ENCODE peak calls at places on chromosomes 6 and 20, in four cellular contexts. Z is WTC11, P is K562, O is HepG2. H is an unnamed sample.

GRCh38 chr20:14845199-14846160 is 508.1 kb upstream of the FLRT3 start:
- DNase-seq in P (no peak), O (no peak), Z (no peak), H (no peak)

GRCh38 chr6:95923518-95923917 is 92.3 kb upstream of the FUT9 start:
- DNase-seq in O (peak), Z (peak), P (no peak), H (peak)

GRCh38 chr6:166707045-166707444 is 80.0 kb upstream of the RPS6KA2 start:
- DNase-seq in O (peak), Z (peak), P (peak), H (peak)

GRCh38 chr6:79463721-79464120 is 73.5 kb downstream of the LCA5 start:
- DNase-seq in Z (no peak), O (peak), P (no peak), H (no peak)

GRCh38 chr20:17843246-17844132 is 125.1 kb downstream of the SNX5 start:
- DNase-seq in Z (no peak), O (no peak), P (no peak), H (no peak)

GRCh38 chr20:31355981-31356380 is 12.4 kb upstream of the DEFB118 start:
- DNase-seq in P (no peak), O (no peak), Z (no peak), H (no peak)

GRCh38 chr20:309306-309840 is 12.0 kb downstream of the ZCCHC3 start:
- DNase-seq in O (no peak), Z (no peak), P (no peak), H (no peak)

GRCh38 chr6:47141963-47142362 is 99.8 kb upstream of the ADGRF1 start:
- DNase-seq in Z (no peak), O (no peak), P (no peak), H (no peak)

GRCh38 chr6:108982154-108983113 is 112.2 kb downstream of the SESN1 start:
- DNase-seq in P (no peak), O (no peak), Z (no peak), H (no peak)

GRCh38 chr6:159790149-159790946 is at the start of gene MRPL18:
- DNase-seq in O (peak), P (peak), Z (peak), H (peak)

DNA sequence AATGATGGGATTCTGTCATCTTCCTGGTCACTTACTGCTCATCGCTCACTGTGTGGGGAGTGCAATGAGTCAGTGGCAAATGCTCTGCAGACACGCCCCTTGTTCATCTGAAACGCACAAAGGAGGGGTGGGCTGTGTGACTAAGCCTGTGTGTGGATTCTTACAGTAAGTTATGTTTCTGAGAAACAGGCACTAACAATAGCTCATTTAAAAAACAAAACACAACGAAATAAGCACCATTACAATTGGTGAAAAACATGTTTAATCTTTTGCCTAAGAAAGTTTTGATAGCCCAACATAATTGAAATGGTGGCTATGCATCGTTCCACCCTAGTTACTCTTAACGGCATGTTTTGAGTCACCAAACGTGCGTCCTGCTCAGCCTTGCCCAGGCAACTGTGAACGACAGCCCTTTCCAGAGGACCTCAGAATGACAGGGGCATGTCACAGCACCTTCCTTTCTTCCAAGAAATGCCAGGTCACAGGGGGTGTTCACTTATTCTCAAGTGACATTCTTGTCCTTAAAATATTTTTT is 118.4 kb upstream of the SGK1 start:
- DNase-seq in P (peak), Z (no peak), O (peak), H (peak)
- TF ChIP-seq ELF4 in P (no peak), Z (no peak), O (no peak), H (no peak)

DNA sequence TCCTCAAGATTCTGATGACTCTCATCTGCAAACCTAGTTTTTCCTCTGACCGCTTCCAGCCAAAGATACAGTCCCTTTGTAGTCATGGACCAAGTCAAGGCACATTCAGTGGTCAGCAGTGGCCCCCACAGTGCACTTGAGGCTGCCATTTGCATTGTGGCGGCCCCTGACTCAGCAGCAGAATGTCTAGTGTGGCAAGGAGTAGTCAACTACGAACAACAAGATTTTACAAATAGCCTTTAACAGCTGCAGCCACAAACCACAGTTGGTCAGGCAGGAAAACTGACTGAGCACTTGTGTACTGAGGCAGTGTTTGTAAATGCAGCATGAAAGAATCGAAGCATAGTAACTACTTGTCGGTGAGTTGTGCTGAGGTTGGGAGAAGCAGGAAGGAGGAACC is 49.6 kb downstream of the SLC2A12 start:
- DNase-seq in Z (no peak), P (no peak), O (no peak), H (no peak)
- TF ChIP-seq ELF4 in Z (no peak), P (no peak), O (no peak), H (no peak)

GRCh38 chr6:4460595-4461475 is 315.4 kb upstream of the CDYL start:
- DNase-seq in P (peak), O (no peak), Z (no peak), H (no peak)
- TF ChIP-seq ELF4 in P (no peak), O (no peak), Z (no peak), H (no peak)

DNA sequence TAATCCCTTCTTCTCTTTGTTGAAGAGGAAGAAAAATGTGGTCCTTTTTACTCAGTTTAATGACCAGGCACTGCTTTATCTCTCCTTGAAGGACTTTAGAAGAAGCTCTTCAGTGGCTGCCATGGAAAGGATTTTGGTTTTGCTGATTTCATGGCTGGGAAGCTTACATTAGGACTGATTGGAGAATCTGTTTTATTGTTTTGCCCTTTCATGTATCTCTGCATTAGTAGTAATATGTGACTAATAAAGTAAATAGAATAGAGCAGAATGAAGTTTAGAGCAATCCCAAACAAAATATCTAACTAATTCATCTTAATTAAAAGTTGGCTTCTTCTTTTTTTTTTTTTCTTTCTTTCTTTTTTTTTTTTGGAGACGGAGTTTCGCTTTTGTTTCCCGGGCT is 502.9 kb downstream of the HAO1 start:
- DNase-seq in Z (no peak), O (no peak), P (no peak), H (no peak)
- TF ChIP-seq ELF4 in Z (no peak), O (no peak), P (no peak), H (no peak)

GRCh38 chr6:38499697-38500096 is 140.0 kb downstream of the BTBD9 start:
- DNase-seq in Z (no peak), P (no peak), O (no peak), H (no peak)

GRCh38 chr6:38502423-38502822 is 137.3 kb downstream of the BTBD9 start:
- DNase-seq in Z (no peak), P (no peak), O (peak), H (no peak)

GRCh38 chr6:38503032-38503784 is 136.5 kb downstream of the BTBD9 start:
- DNase-seq in P (no peak), Z (peak), O (no peak), H (no peak)

GRCh38 chr6:38503940-38504682 is 135.6 kb downstream of the BTBD9 start:
- DNase-seq in O (no peak), Z (no peak), P (no peak), H (no peak)

DNA sequence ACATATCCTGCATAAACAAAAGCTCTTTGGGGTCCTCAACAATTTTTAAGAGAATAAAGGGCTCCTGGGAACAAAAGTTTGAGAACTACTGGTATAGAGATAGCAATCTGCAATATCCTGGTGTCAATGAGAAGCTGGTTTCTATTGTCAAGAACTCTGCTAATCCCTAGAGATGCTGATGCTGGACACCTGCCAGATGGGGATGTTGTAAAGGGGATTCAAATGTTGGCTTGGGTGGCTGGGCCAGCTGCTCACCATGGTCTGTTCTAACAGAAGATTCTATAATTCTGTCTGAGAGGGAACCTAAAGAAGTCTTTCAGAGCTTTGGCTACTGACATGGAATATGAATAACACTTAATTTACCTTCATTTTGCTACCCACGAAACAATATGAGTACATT is 137.8 kb downstream of the BTBD9 start:
- DNase-seq in O (no peak), Z (no peak), P (no peak), H (no peak)
- TF ChIP-seq ELF4 in O (no peak), Z (no peak), P (no peak), H (no peak)

H was measured in HEK293T.